ENCODE peak calls at places on chromosomes 3 and 15, in six cellular contexts. L, F, B, Q, K and N are unnamed samples.

GRCh38 chr3:194632211-194632982 is 822 bp downstream of the TMEM44 start:
- DNase-seq in L (no peak), F (peak), B (peak), Q (no peak), K (no peak), N (no peak)

GRCh38 chr3:128698211-128699011 is 27.6 kb upstream of the RAB7A start:
- DNase-seq in L (peak), F (peak), B (peak), Q (no peak), K (peak), N (no peak)

GRCh38 chr3:114615535-114616064 is 321.8 kb downstream of the TIGIT start:
- DNase-seq in L (no peak), F (no peak), B (no peak), Q (no peak), K (no peak), N (no peak)

GRCh38 chr3:39473452-39474125 is 6.1 kb downstream of the MOBP start:
- DNase-seq in L (no peak), F (no peak), B (no peak), Q (no peak), K (no peak), N (no peak)

GRCh38 chr3:129555176-129555575 is 12.2 kb downstream of the H1-8 start:
- DNase-seq in L (no peak), F (no peak), B (no peak), Q (no peak), K (no peak), N (no peak)

GRCh38 chr3:64321747-64322146 is 96.5 kb upstream of the PRICKLE2 start:
- DNase-seq in L (no peak), F (no peak), B (peak), Q (no peak), K (no peak), N (no peak)

GRCh38 chr3:123089611-123090301 is 22.9 kb downstream of the PDIA5 start:
- DNase-seq in L (peak), F (peak), B (no peak), Q (no peak), K (peak), N (peak)

GRCh38 chr15:32802296-32802936 is 84.6 kb downstream of the GREM1 start:
- DNase-seq in L (no peak), F (no peak), B (peak), Q (no peak), K (no peak), N (no peak)

GRCh38 chr3:4686619-4687018 is 193.5 kb downstream of the ITPR1 start:
- DNase-seq in L (no peak), F (no peak), B (no peak), Q (no peak), K (no peak), N (no peak)

GRCh38 chr3:114762144-114762543 is 384.9 kb downstream of the ZBTB20 start:
- DNase-seq in L (no peak), F (no peak), B (no peak), Q (no peak), K (no peak), N (no peak)

GRCh38 chr3:195065142-195065863 is 205.7 kb downstream of the XXYLT1 start:
- DNase-seq in L (no peak), F (peak), B (no peak), Q (no peak), K (no peak), N (no peak)

GRCh38 chr3:159244927-159245326 is 443.1 kb downstream of the MFSD1 start:
- DNase-seq in L (no peak), F (no peak), B (no peak), Q (no peak), K (no peak), N (no peak)

GRCh38 chr3:101724329-101725191 is at the start of gene CEP97:
- DNase-seq in L (peak), F (peak), B (peak), Q (peak), K (peak), N (peak)

GRCh38 chr3:143736651-143737050 is 111.6 kb downstream of the SLC9A9 start:
- DNase-seq in L (no peak), F (no peak), B (no peak), Q (no peak), K (no peak), N (no peak)

GRCh38 chr3:161101609-161102008 is 3.5 kb downstream of the B3GALNT1 start:
- DNase-seq in L (no peak), F (no peak), B (no peak), Q (no peak), K (no peak), N (no peak)